ENCODE peak calls at places on chromosomes 3 and 15, in nine cellular contexts. I is epithelial cell of proximal tubule; R is BE2C; A is naive thymus-derived CD4-positive, alpha-beta T cell; Q is foreskin fibroblast; B is AG04450; P is endodermal cell; M is fibroblast of lung; D is K562. F is an unnamed sample.

GRCh38 chr15:41862515-41863116 is 24.0 kb downstream of the PLA2G4B start:
- DNase-seq in I (no peak), R (no peak), A (no peak), Q (no peak), B (no peak), P (peak; percentile 86), M (no peak), D (no peak), F (peak; percentile 84)

GRCh38 chr3:184953396-184953795 is 141.4 kb downstream of the VPS8 start:
- DNase-seq in I (no peak), R (peak; percentile 67), A (no peak), Q (no peak), B (no peak), P (peak; percentile 66), M (no peak), D (peak; percentile 30), F (no peak)

GRCh38 chr3:71881041-71881440 is 96.1 kb upstream of the PROK2 start:
- DNase-seq in I (no peak), R (no peak), A (no peak), Q (no peak), B (no peak), P (peak; percentile 25), M (no peak), D (no peak), F (no peak)

GRCh38 chr15:26873846-26874245 is 7.0 kb downstream of the GABRA5 start:
- DNase-seq in I (no peak), R (no peak), A (no peak), Q (no peak), B (no peak), P (no peak), M (peak; percentile 77), D (no peak), F (no peak)

GRCh38 chr3:31606453-31606852 is 73.7 kb downstream of the STT3B start:
- DNase-seq in I (no peak), R (no peak), A (no peak), Q (no peak), B (no peak), P (no peak), M (no peak), D (no peak), F (no peak)

GRCh38 chr3:156360992-156361391 is 193.9 kb downstream of the SSR3 start:
- DNase-seq in I (no peak), R (peak; percentile 42), A (no peak), Q (no peak), B (no peak), P (no peak), M (no peak), D (no peak), F (no peak)

GRCh38 chr3:154559623-154560022 is 129.6 kb upstream of the GPR149 start:
- DNase-seq in I (no peak), R (no peak), A (no peak), Q (no peak), B (no peak), P (no peak), M (no peak), D (no peak), F (no peak)

GRCh38 chr3:170079466-170080165 is 41.8 kb downstream of the GPR160 start:
- DNase-seq in I (peak; percentile 66), R (no peak), A (no peak), Q (no peak), B (no peak), P (no peak), M (no peak), D (no peak), F (no peak)

GRCh38 chr3:192064959-192065358 is 604.0 kb downstream of the PYDC2 start:
- DNase-seq in I (no peak), R (no peak), A (no peak), Q (no peak), B (no peak), P (no peak), M (no peak), D (no peak), F (no peak)

GRCh38 chr3:71908001-71908400 is 123.1 kb upstream of the PROK2 start:
- DNase-seq in I (no peak), R (peak; percentile 77), A (no peak), Q (no peak), B (no peak), P (no peak), M (no peak), D (no peak), F (no peak)

GRCh38 chr3:71859128-71859519 is 74.2 kb upstream of the PROK2 start:
- DNase-seq in I (peak; percentile 26), R (peak; percentile 56), A (no peak), Q (no peak), B (no peak), P (no peak), M (peak; percentile 1), D (no peak), F (no peak)

GRCh38 chr15:100373037-100373896 is 31.5 kb upstream of the ADAMTS17 start:
- DNase-seq in I (no peak), R (no peak), A (no peak), Q (no peak), B (no peak), P (peak; percentile 66), M (no peak), D (no peak), F (no peak)
- H3K4me3 ChIP-seq in I (peak overlapping the region; percentile 45), R (no peak overlapping the region), A (no peak overlapping the region), Q (no peak overlapping the region), B (no peak overlapping the region), P (no peak overlapping the region), M (no peak overlapping the region), D (no peak overlapping the region), F (peak overlapping the region; percentile 44)

GRCh38 chr3:126004692-126005091 is 35.7 kb downstream of the ROPN1B start:
- DNase-seq in I (no peak), R (no peak), A (no peak), Q (no peak), B (no peak), P (no peak), M (no peak), D (no peak), F (no peak)

GRCh38 chr3:126004217-126004616 is 35.2 kb downstream of the ROPN1B start:
- DNase-seq in I (no peak), R (no peak), A (no peak), Q (no peak), B (no peak), P (no peak), M (no peak), D (no peak), F (no peak)

GRCh38 chr3:126005951-126006350 is 37.0 kb downstream of the ROPN1B start:
- DNase-seq in I (no peak), R (no peak), A (no peak), Q (peak; percentile 57), B (peak; percentile 3), P (no peak), M (peak; percentile 74), D (no peak), F (no peak)

GRCh38 chr3:126002189-126002588 is 33.2 kb downstream of the ROPN1B start:
- DNase-seq in I (no peak), R (no peak), A (no peak), Q (no peak), B (no peak), P (no peak), M (no peak), D (no peak), F (no peak)

GRCh38 chr3:126003447-126004190 is 34.6 kb downstream of the ROPN1B start:
- DNase-seq in I (no peak), R (no peak), A (no peak), Q (no peak), B (no peak), P (no peak), M (no peak), D (no peak), F (no peak)
- H3K4me3 ChIP-seq in I (no peak overlapping the region), R (no peak overlapping the region), A (no peak overlapping the region), Q (no peak overlapping the region), B (no peak overlapping the region), P (no peak overlapping the region), M (no peak overlapping the region), D (no peak overlapping the region), F (no peak overlapping the region)

GRCh38 chr3:186109897-186110803 is 1.3 kb upstream of the ETV5 start:
- DNase-seq in I (no peak), R (peak; percentile 40), A (no peak), Q (peak; percentile 28), B (no peak), P (peak; percentile 80), M (peak; percentile 30), D (peak; percentile 40), F (peak; percentile 77)

GRCh38 chr3:186108106-186108940 is 566 bp downstream of the ETV5 start:
- DNase-seq in I (no peak), R (peak; percentile 92), A (no peak), Q (peak; percentile 47), B (no peak), P (peak; percentile 87), M (peak; percentile 71), D (peak; percentile 73), F (peak; percentile 78)

GRCh38 chr3:186108941-186109865 is at the start of gene ETV5:
- DNase-seq in I (peak; percentile 94), R (peak; percentile 99), A (peak; percentile 67), Q (peak; percentile 100), B (peak; percentile 99), P (peak; percentile 100), M (peak; percentile 100), D (peak; percentile 98), F (peak; percentile 99)

GRCh38 chr3:186107148-186108105 is 1.5 kb downstream of the ETV5 start:
- DNase-seq in I (no peak), R (peak; percentile 76), A (no peak), Q (peak; percentile 57), B (no peak), P (peak; percentile 88), M (peak; percentile 80), D (peak; percentile 55), F (peak; percentile 84)

DNA sequence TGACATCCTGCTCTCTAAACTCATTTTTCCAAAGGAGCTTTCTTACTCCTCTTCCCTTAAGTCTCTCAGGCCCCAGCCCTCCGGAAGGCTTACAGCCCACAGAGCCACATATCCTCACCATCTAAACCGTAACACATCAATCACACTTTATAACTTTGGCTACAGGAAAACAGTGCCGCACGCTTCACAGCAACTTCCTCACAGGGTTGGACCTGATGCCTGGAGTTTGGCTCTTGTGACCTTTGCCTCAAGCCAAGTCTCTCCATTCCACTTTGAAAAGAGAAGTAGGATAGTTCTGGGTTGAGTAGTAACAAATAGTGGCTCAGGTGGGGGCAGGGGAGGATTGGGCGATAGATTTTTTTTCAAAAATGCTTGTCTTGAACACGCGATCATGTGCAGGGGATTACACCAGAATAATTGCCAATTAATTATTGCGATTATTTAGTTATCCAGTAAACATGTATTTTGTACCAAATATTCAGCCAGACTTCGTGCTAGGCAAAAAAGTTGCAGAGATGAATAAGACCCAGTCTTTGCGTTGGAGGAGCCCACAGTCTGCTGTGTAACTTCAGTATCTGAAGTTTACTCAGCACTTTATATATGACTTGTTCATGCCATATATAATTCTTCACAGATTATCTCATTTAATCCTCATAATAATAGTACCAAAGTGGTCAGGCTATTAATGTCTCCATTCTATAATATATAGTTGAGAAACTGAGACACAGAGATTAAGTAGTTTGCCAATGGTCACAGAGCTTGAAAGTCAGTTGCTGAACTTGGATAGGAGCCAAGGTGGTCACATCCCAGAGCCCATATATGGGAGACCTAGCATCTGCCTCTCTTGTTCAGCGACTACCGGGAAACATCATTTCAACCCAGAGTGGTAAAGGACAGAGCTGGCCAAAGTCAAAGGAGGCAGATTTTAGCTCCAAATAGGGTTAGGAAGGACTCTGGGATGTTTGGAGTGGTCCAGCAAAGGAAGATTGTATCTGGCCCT is 2.4 kb upstream of the ETV5 start:
- DNase-seq in I (no peak), R (peak; percentile 28), A (no peak), Q (no peak), B (no peak), P (no peak), M (no peak), D (no peak), F (no peak)
- H3K4me3 ChIP-seq in I (no peak overlapping the region), R (no peak overlapping the region), A (no peak overlapping the region), Q (no peak overlapping the region), B (no peak overlapping the region), P (no peak overlapping the region), M (no peak overlapping the region), D (no peak overlapping the region), F (no peak overlapping the region)

GRCh38 chr3:193464889-193465288 is 86.3 kb upstream of the ATP13A5 start:
- DNase-seq in I (no peak), R (no peak), A (no peak), Q (no peak), B (no peak), P (no peak), M (no peak), D (no peak), F (no peak)
- H3K4me3 ChIP-seq in I (no peak overlapping the region), R (no peak overlapping the region), A (no peak overlapping the region), Q (no peak overlapping the region), B (no peak overlapping the region), P (no peak overlapping the region), M (no peak overlapping the region), D (no peak overlapping the region), F (no peak overlapping the region)

F was measured in upper lobe of right lung.